ENCODE peak calls at places on chromosomes 11 and 22, in five cellular contexts. One of them, this sample, is unnamed.

GRCh38 chr11:48033918-48034341 is 53.6 kb downstream of the PTPRJ start:
- DNase-seq in mucosa of descending colon: no peak
- DNase-seq in HFF-Myc: no peak
- DNase-seq in AG04450: no peak
- DNase-seq in heart right ventricle: no peak
- DNase-seq in this sample: no peak

GRCh38 chr22:50602338-50602700 is 1.7 kb downstream of the MAPK8IP2 start:
- DNase-seq in mucosa of descending colon: no peak
- DNase-seq in HFF-Myc: no peak
- DNase-seq in heart right ventricle: no peak
- DNase-seq in AG04450: no peak
- DNase-seq in this sample: no peak

GRCh38 chr11:12815931-12816494 is 141.8 kb downstream of the TEAD1 start:
- DNase-seq in mucosa of descending colon: no peak
- DNase-seq in AG04450: no peak
- DNase-seq in heart right ventricle: no peak
- DNase-seq in HFF-Myc: no peak
- DNase-seq in this sample: no peak

GRCh38 chr11:120931057-120931779 is 92.7 kb upstream of the TBCEL start:
- DNase-seq in heart right ventricle: no peak
- DNase-seq in HFF-Myc: no peak
- DNase-seq in mucosa of descending colon: no peak
- DNase-seq in AG04450: no peak
- DNase-seq in this sample: no peak

GRCh38 chr11:79059171-79059570 is 381.7 kb downstream of the TENM4 start:
- DNase-seq in HFF-Myc: no peak
- DNase-seq in AG04450: no peak
- DNase-seq in mucosa of descending colon: no peak
- DNase-seq in heart right ventricle: no peak
- DNase-seq in this sample: no peak

GRCh38 chr22:46674367-46674781 is 54.2 kb downstream of the GRAMD4 start:
- DNase-seq in AG04450: no peak
- DNase-seq in heart right ventricle: peak
- DNase-seq in HFF-Myc: no peak
- DNase-seq in mucosa of descending colon: peak
- DNase-seq in this sample: no peak

GRCh38 chr11:13140028-13140870 is 131.1 kb downstream of the RASSF10 start:
- DNase-seq in AG04450: no peak
- DNase-seq in HFF-Myc: peak
- DNase-seq in heart right ventricle: no peak
- DNase-seq in mucosa of descending colon: peak
- DNase-seq in this sample: no peak

GRCh38 chr22:47328550-47329243 is 566.2 kb downstream of the TBC1D22A start:
- DNase-seq in AG04450: peak
- DNase-seq in HFF-Myc: peak
- DNase-seq in mucosa of descending colon: no peak
- DNase-seq in heart right ventricle: peak
- DNase-seq in this sample: no peak

GRCh38 chr22:43166132-43166930 is 15.0 kb downstream of the TSPO start:
- DNase-seq in AG04450: no peak
- DNase-seq in mucosa of descending colon: no peak
- DNase-seq in heart right ventricle: no peak
- DNase-seq in HFF-Myc: no peak
- DNase-seq in this sample: no peak

GRCh38 chr11:40186401-40187091 is 1272.9 kb downstream of the LRRC4C start:
- DNase-seq in mucosa of descending colon: no peak
- DNase-seq in heart right ventricle: no peak
- DNase-seq in AG04450: no peak
- DNase-seq in HFF-Myc: no peak
- DNase-seq in this sample: no peak

GRCh38 chr11:1888811-1889526 is 2.7 kb downstream of the PRR33 start:
- DNase-seq in AG04450: no peak
- DNase-seq in HFF-Myc: no peak
- DNase-seq in heart right ventricle: no peak
- DNase-seq in mucosa of descending colon: peak
- DNase-seq in this sample: no peak

GRCh38 chr11:111155021-111155420 is 90.5 kb upstream of the POU2AF2 start:
- DNase-seq in heart right ventricle: no peak
- DNase-seq in AG04450: no peak
- DNase-seq in mucosa of descending colon: no peak
- DNase-seq in HFF-Myc: no peak
- DNase-seq in this sample: no peak

GRCh38 chr11:111299111-111300026 is 1.0 kb downstream of the POU2AF3 start:
- DNase-seq in mucosa of descending colon: peak
- DNase-seq in AG04450: no peak
- DNase-seq in HFF-Myc: no peak
- DNase-seq in heart right ventricle: peak
- DNase-seq in this sample: peak

GRCh38 chr22:46041642-46042041 is 64.7 kb upstream of the WNT7B start:
- DNase-seq in mucosa of descending colon: peak
- DNase-seq in heart right ventricle: no peak
- DNase-seq in AG04450: no peak
- DNase-seq in HFF-Myc: no peak
- DNase-seq in this sample: no peak

GRCh38 chr11:11424696-11425095 is 71.6 kb upstream of the CSNK2A3 start:
- DNase-seq in mucosa of descending colon: no peak
- DNase-seq in heart right ventricle: no peak
- DNase-seq in HFF-Myc: no peak
- DNase-seq in AG04450: no peak
- DNase-seq in this sample: no peak

GRCh38 chr11:29527391-29527936 is 489.4 kb downstream of the KCNA4 start:
- DNase-seq in mucosa of descending colon: no peak
- DNase-seq in heart right ventricle: no peak
- DNase-seq in AG04450: peak
- DNase-seq in HFF-Myc: no peak
- DNase-seq in this sample: no peak

GRCh38 chr22:37933711-37934376 is 19.6 kb downstream of the C22orf23 start:
- DNase-seq in AG04450: peak
- DNase-seq in HFF-Myc: peak
- DNase-seq in heart right ventricle: peak
- DNase-seq in mucosa of descending colon: peak
- DNase-seq in this sample: peak

GRCh38 chr11:114162719-114163123 is 103.2 kb downstream of the ZBTB16 start:
- DNase-seq in HFF-Myc: peak
- DNase-seq in mucosa of descending colon: peak
- DNase-seq in heart right ventricle: peak
- DNase-seq in AG04450: peak
- DNase-seq in this sample: peak

GRCh38 chr11:12212821-12213185 is 102.4 kb downstream of the MICAL2 start:
- DNase-seq in AG04450: no peak
- DNase-seq in HFF-Myc: no peak
- DNase-seq in heart right ventricle: no peak
- DNase-seq in mucosa of descending colon: no peak
- DNase-seq in this sample: no peak

GRCh38 chr22:20437253-20438065 is at the start of gene SCARF2:
- DNase-seq in mucosa of descending colon: peak
- DNase-seq in HFF-Myc: no peak
- DNase-seq in heart right ventricle: peak
- DNase-seq in AG04450: no peak
- DNase-seq in this sample: peak

GRCh38 chr11:117992136-117992535 is 5.9 kb downstream of the IL10RA start:
- DNase-seq in AG04450: no peak
- DNase-seq in mucosa of descending colon: no peak
- DNase-seq in heart right ventricle: no peak
- DNase-seq in HFF-Myc: no peak
- DNase-seq in this sample: no peak

GRCh38 chr11:87425391-87425790 is 387.7 kb downstream of the TMEM135 start:
- DNase-seq in heart right ventricle: no peak
- DNase-seq in HFF-Myc: no peak
- DNase-seq in mucosa of descending colon: no peak
- DNase-seq in AG04450: no peak
- DNase-seq in this sample: no peak

GRCh38 chr22:39146256-39147101 is 6.0 kb downstream of the CBX7 start:
- DNase-seq in HFF-Myc: no peak
- DNase-seq in AG04450: no peak
- DNase-seq in heart right ventricle: no peak
- DNase-seq in mucosa of descending colon: peak
- DNase-seq in this sample: no peak

GRCh38 chr11:68386331-68386978 is 74.1 kb downstream of the LRP5 start:
- DNase-seq in mucosa of descending colon: no peak
- DNase-seq in HFF-Myc: no peak
- DNase-seq in heart right ventricle: no peak
- DNase-seq in AG04450: no peak
- DNase-seq in this sample: no peak

GRCh38 chr11:96146765-96147164 is 196.2 kb downstream of the MAML2 start:
- DNase-seq in heart right ventricle: no peak
- DNase-seq in AG04450: no peak
- DNase-seq in HFF-Myc: no peak
- DNase-seq in mucosa of descending colon: no peak
- DNase-seq in this sample: no peak

GRCh38 chr11:122524532-122524882 is 131.0 kb upstream of the UBASH3B start:
- DNase-seq in AG04450: no peak
- DNase-seq in mucosa of descending colon: no peak
- DNase-seq in heart right ventricle: no peak
- DNase-seq in HFF-Myc: peak
- DNase-seq in this sample: no peak

GRCh38 chr11:64226507-64227051 is 505 bp downstream of the NUDT22 start:
- DNase-seq in HFF-Myc: no peak
- DNase-seq in AG04450: no peak
- DNase-seq in heart right ventricle: peak
- DNase-seq in mucosa of descending colon: peak
- DNase-seq in this sample: no peak
- TF ChIP-seq CTCF in HFF-Myc: no peak
- TF ChIP-seq CTCF in AG04450: no peak
- TF ChIP-seq CTCF in heart right ventricle: no peak
- TF ChIP-seq CTCF in mucosa of descending colon: no peak
- TF ChIP-seq CTCF in this sample: no peak

GRCh38 chr11:86132667-86133310 is 63.9 kb upstream of the PICALM start:
- DNase-seq in HFF-Myc: no peak
- DNase-seq in heart right ventricle: no peak
- DNase-seq in AG04450: no peak
- DNase-seq in mucosa of descending colon: no peak
- DNase-seq in this sample: no peak

GRCh38 chr11:86134580-86135318 is 65.9 kb upstream of the PICALM start:
- DNase-seq in HFF-Myc: no peak
- DNase-seq in heart right ventricle: no peak
- DNase-seq in AG04450: no peak
- DNase-seq in mucosa of descending colon: no peak
- DNase-seq in this sample: no peak

GRCh38 chr11:86138958-86139357 is 70.1 kb upstream of the PICALM start:
- DNase-seq in mucosa of descending colon: no peak
- DNase-seq in heart right ventricle: no peak
- DNase-seq in AG04450: no peak
- DNase-seq in HFF-Myc: no peak
- DNase-seq in this sample: no peak

GRCh38 chr11:86135319-86135714 is 66.4 kb upstream of the PICALM start:
- DNase-seq in mucosa of descending colon: no peak
- DNase-seq in HFF-Myc: no peak
- DNase-seq in heart right ventricle: no peak
- DNase-seq in AG04450: no peak
- DNase-seq in this sample: no peak

GRCh38 chr11:86136542-86136941 is 67.7 kb upstream of the PICALM start:
- DNase-seq in mucosa of descending colon: no peak
- DNase-seq in heart right ventricle: no peak
- DNase-seq in HFF-Myc: no peak
- DNase-seq in AG04450: no peak
- DNase-seq in this sample: no peak
- TF ChIP-seq CTCF in mucosa of descending colon: no peak
- TF ChIP-seq CTCF in heart right ventricle: no peak
- TF ChIP-seq CTCF in HFF-Myc: no peak
- TF ChIP-seq CTCF in AG04450: no peak
- TF ChIP-seq CTCF in this sample: no peak

DNA sequence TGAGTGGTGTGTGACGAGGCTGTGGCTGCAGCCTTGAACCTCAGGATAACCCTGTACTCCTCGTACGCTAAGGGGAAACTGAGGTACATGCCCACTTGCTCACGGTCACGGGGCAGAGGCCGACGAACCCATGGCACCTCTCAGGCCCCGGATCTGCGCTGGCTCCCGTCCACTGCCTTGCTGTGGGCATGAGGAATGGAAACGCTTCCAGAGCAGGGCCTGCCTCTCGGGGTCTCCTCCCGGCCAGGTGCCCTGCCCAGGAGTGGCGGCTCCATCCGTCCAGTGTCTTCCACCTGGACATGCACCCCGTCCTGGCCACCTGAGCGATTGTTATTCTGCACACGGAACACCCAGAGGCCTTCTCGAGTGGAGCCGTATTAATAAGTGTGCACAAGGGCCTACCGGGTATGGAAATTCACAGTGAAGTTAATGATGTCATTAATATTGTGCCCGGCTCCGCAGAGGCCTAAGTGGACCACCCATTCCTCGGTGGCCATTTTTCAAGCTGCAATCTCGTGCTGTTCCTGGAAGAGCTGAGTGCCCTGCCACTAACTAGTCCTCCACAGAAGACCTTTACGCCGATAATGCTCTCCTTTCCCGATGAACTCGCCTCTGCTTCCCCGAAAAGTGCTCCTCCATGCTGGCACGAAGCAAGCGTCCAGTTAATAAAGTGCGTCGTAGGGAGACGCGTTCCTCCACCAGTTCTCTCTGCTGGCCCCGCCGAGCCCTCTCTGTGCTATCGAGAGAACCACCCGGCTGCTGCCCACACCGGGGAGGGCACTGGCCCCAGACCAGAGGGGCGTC is 927.9 kb downstream of the BRD1 start:
- DNase-seq in heart right ventricle: no peak
- DNase-seq in HFF-Myc: no peak
- DNase-seq in AG04450: no peak
- DNase-seq in mucosa of descending colon: no peak
- DNase-seq in this sample: no peak
- TF ChIP-seq CTCF in heart right ventricle: no peak
- TF ChIP-seq CTCF in HFF-Myc: no peak
- TF ChIP-seq CTCF in AG04450: no peak
- TF ChIP-seq CTCF in mucosa of descending colon: no peak
- TF ChIP-seq CTCF in this sample: no peak

GRCh38 chr11:66488957-66489356 is 8.7 kb downstream of the DPP3 start:
- DNase-seq in AG04450: no peak
- DNase-seq in heart right ventricle: no peak
- DNase-seq in mucosa of descending colon: no peak
- DNase-seq in HFF-Myc: no peak
- DNase-seq in this sample: no peak

GRCh38 chr11:66492161-66492865 is 12.1 kb downstream of the DPP3 start:
- DNase-seq in heart right ventricle: no peak
- DNase-seq in HFF-Myc: no peak
- DNase-seq in mucosa of descending colon: no peak
- DNase-seq in AG04450: no peak
- DNase-seq in this sample: no peak

GRCh38 chr11:66493124-66493523 is 12.9 kb downstream of the DPP3 start:
- DNase-seq in heart right ventricle: no peak
- DNase-seq in mucosa of descending colon: no peak
- DNase-seq in HFF-Myc: no peak
- DNase-seq in AG04450: no peak
- DNase-seq in this sample: no peak

GRCh38 chr11:66489636-66490035 is 9.4 kb downstream of the DPP3 start:
- DNase-seq in heart right ventricle: no peak
- DNase-seq in HFF-Myc: no peak
- DNase-seq in AG04450: no peak
- DNase-seq in mucosa of descending colon: no peak
- DNase-seq in this sample: no peak

GRCh38 chr11:66491315-66491935 is 11.2 kb downstream of the DPP3 start:
- DNase-seq in AG04450: no peak
- DNase-seq in HFF-Myc: no peak
- DNase-seq in mucosa of descending colon: no peak
- DNase-seq in heart right ventricle: no peak
- DNase-seq in this sample: no peak
- TF ChIP-seq CTCF in AG04450: peak
- TF ChIP-seq CTCF in HFF-Myc: peak
- TF ChIP-seq CTCF in mucosa of descending colon: no peak
- TF ChIP-seq CTCF in heart right ventricle: no peak
- TF ChIP-seq CTCF in this sample: peak